ENCODE peak calls at places on chromosome 9, in five cellular contexts. U is dorsolateral prefrontal cortex, R is right atrium auricular region, X is lower leg skin, J is H9. O is an unnamed sample.

GRCh38 chr9:13022756-13023155 is 247.9 kb downstream of the LURAP1L start:
- DNase-seq in X (no peak), R (no peak), J (no peak), U (no peak), O (no peak)

GRCh38 chr9:72478993-72479392 is 42.4 kb upstream of the TMC1 start:
- DNase-seq in R (no peak), X (no peak), J (no peak), U (no peak), O (no peak)

GRCh38 chr9:38376266-38376665 is 16.2 kb upstream of the ALDH1B1 start:
- DNase-seq in R (no peak), J (no peak), U (no peak), X (no peak), O (no peak)

GRCh38 chr9:117411547-117411946 is 3.3 kb downstream of the ASTN2 start:
- DNase-seq in J (peak), R (no peak), X (no peak), U (peak), O (peak)

GRCh38 chr9:133706651-133707050 is 31.5 kb downstream of the SARDH start:
- DNase-seq in R (no peak), U (no peak), X (no peak), J (no peak), O (no peak)

GRCh38 chr9:12775963-12776774 is 1.3 kb downstream of the LURAP1L start:
- DNase-seq in R (peak), U (peak), X (peak), J (peak), O (peak)

GRCh38 chr9:124659099-124659659 is 111.9 kb downstream of the NR6A1 start:
- DNase-seq in R (peak), J (peak), X (peak), U (peak), O (peak)

GRCh38 chr9:124357591-124358361 is 57.5 kb downstream of the PSMB7 start:
- DNase-seq in R (no peak), U (no peak), J (no peak), X (peak), O (no peak)

GRCh38 chr9:108671156-108671555 is 184.6 kb downstream of the ACTL7B start:
- DNase-seq in J (peak), X (no peak), U (no peak), R (peak), O (no peak)

GRCh38 chr9:98437458-98438034 is 182.1 kb upstream of the TBC1D2 start:
- DNase-seq in X (no peak), U (no peak), R (no peak), J (no peak), O (no peak)

GRCh38 chr9:93121316-93122241 is 12.5 kb downstream of the NINJ1 start:
- DNase-seq in U (no peak), R (no peak), J (peak), X (no peak), O (no peak)

GRCh38 chr9:34988218-34989055 is 1.1 kb upstream of the DNAJB5 start:
- DNase-seq in R (no peak), J (peak), U (peak), X (no peak), O (peak)

GRCh38 chr9:123637596-123637939 is 281.6 kb downstream of the CRB2 start:
- DNase-seq in J (no peak), X (no peak), U (no peak), R (no peak), O (no peak)

GRCh38 chr9:109098221-109098959 is 21.4 kb downstream of the TMEM245 start:
- DNase-seq in R (no peak), U (no peak), X (no peak), J (no peak), O (peak)

GRCh38 chr9:132005896-132006295 is 73.8 kb downstream of the MED27 start:
- DNase-seq in X (no peak), R (no peak), J (no peak), U (no peak), O (no peak)
- TF ChIP-seq CTCF in X (no peak), R (no peak), J (no peak), U (no peak), O (no peak)

GRCh38 chr9:127735530-127736176 is 559 bp upstream of the TOR2A start:
- DNase-seq in X (no peak), J (no peak), U (no peak), R (no peak), O (peak)
- TF ChIP-seq CTCF in X (no peak), J (no peak), U (no peak), R (no peak), O (no peak)

GRCh38 chr9:32348289-32348688 is 36.2 kb upstream of the ACO1 start:
- DNase-seq in R (no peak), U (no peak), J (no peak), X (no peak), O (no peak)

GRCh38 chr9:32350682-32351081 is 33.8 kb upstream of the ACO1 start:
- DNase-seq in J (no peak), X (no peak), R (no peak), U (no peak), O (no peak)

DNA sequence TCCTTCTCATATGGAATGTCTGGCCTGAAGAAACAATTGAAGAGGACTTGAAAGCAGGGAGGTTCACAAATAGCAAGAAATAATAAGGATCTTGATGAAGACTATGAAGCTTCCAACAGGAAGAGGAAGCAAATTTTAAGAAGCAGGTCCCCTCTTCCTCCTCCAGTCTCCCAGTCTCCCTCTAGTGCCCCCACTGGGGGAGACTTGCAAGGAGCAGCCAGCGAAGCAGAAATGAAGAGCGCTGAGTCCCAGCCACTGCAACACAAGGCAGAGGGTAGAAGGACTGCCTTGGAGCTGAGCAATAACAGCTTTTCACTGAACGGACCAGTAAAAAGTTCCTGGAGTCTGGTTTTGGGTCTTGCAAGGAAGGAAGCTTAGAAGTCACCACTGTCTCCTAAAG is 32.6 kb upstream of the ACO1 start:
- DNase-seq in R (no peak), U (no peak), X (no peak), J (peak), O (no peak)
- TF ChIP-seq CTCF in R (no peak), U (no peak), X (no peak), J (peak), O (no peak)

DNA sequence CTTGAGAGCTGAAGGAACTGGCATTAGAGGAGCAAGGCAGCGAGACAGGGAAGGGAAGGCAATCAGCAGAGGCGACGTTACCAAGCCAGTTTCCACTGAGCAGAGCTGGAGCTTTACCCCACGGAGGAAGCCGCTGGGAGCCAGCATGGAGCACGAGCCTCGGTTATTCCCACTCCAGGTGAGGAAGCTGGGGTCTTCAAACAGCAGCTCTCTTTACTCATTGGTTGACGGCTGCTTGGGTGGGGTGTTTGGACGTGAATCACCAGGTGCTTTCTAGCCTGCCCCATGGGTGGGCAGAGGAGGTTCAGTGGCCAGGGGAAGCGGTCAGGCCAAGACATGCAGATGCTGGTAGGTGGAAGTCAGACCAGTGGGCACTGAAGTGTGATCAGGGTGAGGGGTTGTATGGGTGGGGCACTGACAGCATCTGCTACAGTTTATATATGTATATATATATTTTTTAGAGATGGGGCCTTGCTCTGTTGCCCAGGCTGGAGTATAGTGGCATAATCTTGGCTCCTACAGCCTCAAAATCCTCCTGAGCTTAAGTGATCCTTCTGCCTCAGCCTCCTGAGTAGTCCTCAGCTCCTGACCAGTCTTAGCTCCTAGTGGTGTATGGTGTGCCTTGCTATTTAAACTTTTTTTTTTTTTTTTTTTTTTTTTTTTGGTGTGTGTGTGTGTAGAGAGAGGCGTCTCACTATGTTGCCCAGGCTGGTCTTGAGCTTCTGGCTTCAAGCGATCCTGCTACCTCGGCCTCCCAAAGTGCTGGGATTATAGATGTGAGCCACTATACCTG is 12.4 kb downstream of the SNX30 start:
- DNase-seq in X (no peak), U (no peak), J (no peak), R (no peak), O (no peak)
- TF ChIP-seq CTCF in X (no peak), U (no peak), J (peak), R (no peak), O (no peak)

GRCh38 chr9:36950389-36950788 is 83.7 kb downstream of the PAX5 start:
- DNase-seq in X (no peak), R (no peak), J (no peak), U (no peak), O (no peak)

GRCh38 chr9:36948051-36948450 is 86.0 kb downstream of the PAX5 start:
- DNase-seq in J (no peak), R (no peak), U (no peak), X (no peak), O (no peak)

GRCh38 chr9:36949470-36949869 is 84.6 kb downstream of the PAX5 start:
- DNase-seq in U (no peak), R (no peak), J (no peak), X (no peak), O (no peak)

GRCh38 chr9:36945999-36946398 is 88.1 kb downstream of the PAX5 start:
- DNase-seq in R (no peak), X (no peak), U (no peak), J (no peak), O (no peak)

DNA sequence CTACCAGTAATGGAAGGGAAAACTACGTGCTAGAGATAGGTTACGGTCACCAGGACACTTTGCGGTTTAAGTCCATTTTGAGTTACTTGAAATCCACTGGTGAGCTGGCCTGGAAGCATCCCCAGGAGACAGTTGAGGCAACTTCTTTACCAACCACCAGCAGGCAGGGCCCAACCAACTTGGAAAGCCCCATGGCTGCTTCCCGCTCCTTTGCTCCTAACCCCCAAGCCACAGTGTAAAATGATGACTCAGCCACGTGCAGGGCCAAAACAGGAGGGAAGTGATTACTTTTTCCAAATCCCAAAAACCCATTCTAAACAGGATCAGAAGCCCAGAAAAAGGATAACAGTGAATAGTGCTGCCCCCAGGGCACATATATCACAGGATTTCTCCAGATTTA is 87.4 kb downstream of the PAX5 start:
- DNase-seq in X (no peak), R (no peak), J (no peak), U (no peak), O (no peak)
- TF ChIP-seq CTCF in X (no peak), R (no peak), J (no peak), U (no peak), O (no peak)

GRCh38 chr9:136949239-136949816 is 2.7 kb upstream of the LCN12 start:
- DNase-seq in X (no peak), R (no peak), U (no peak), J (no peak), O (no peak)
- TF ChIP-seq CTCF in X (no peak), R (no peak), U (no peak), J (no peak), O (no peak)

DNA sequence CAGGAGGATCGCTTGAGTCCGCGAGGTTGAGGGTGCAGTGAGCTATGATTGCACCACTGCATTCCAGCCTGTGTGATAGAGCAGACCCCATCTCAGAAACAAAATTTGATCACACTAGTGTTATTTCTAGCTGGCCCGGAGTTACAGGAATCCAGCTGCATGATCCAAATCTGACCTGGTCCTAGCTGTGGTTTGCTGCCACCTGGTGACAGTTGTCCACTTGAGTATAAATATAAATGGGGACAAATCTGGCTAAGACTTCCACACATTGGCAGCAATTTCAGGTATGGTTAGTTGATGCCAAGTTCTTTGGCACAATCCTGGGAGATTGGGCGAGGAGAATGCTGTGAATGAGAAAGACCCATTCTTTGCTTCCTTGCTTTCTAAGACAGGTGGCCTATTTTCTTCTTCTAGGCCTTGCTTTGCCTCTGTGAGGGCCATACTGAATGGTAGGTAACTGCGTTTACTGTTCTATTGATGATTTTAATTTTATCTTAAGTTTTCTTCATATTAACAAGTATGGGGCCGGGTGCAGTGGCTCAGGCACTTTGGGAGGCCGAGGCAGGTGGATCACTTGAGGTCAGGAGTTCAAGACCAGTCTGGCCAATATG is 35.4 kb downstream of the UBE2R2 start:
- DNase-seq in X (peak), J (peak), U (peak), R (peak), O (peak)
- TF ChIP-seq CTCF in X (no peak), J (peak), U (peak), R (peak), O (peak)